ENCODE peak calls at places on chromosomes 6 and 20, in nine cellular contexts. U is IMR-90, X is adrenal gland, E is MCF 10A, V is GM20000, O is foreskin fibroblast, Y is fibroblast of pulmonary artery, S is kidney, J is heart right ventricle. D is an unnamed sample.

GRCh38 chr20:46212252-46212651 is 94.1 kb downstream of the CD40 start:
- DNase-seq in U (no peak), O (no peak), S (no peak), V (no peak), J (no peak), X (no peak), E (no peak), Y (no peak), D (no peak)

GRCh38 chr6:105794263-105794662 is 291.9 kb upstream of the PRDM1 start:
- DNase-seq in Y (no peak), U (no peak), J (peak; percentile 15), V (no peak), O (peak; percentile 30), S (peak; percentile 75), X (peak; percentile 54), E (peak; percentile 50), D (no peak)

GRCh38 chr6:7765575-7766325 is 39.9 kb downstream of the BMP6 start:
- DNase-seq in V (no peak), E (no peak), O (peak; percentile 54), Y (no peak), J (no peak), U (peak; percentile 41), X (no peak), S (no peak), D (no peak)

GRCh38 chr6:29926081-29926794 is 16.1 kb upstream of the HLA-A start:
- DNase-seq in O (peak; percentile 21), V (no peak), X (no peak), J (peak; percentile 20), U (peak; percentile 32), E (no peak), S (no peak), Y (no peak), D (no peak)

GRCh38 chr6:101926149-101926925 is 532.8 kb downstream of the GRIK2 start:
- DNase-seq in O (peak; percentile 57), X (no peak), Y (no peak), E (no peak), U (peak; percentile 25), J (no peak), V (no peak), S (no peak), D (no peak)

GRCh38 chr6:144581807-144582537 is 296.8 kb downstream of the UTRN start:
- DNase-seq in V (peak; percentile 6), Y (peak; percentile 50), U (peak; percentile 44), S (no peak), O (peak; percentile 83), X (no peak), J (peak; percentile 8), E (peak; percentile 13), D (no peak)

GRCh38 chr6:44626608-44627007 is 239.1 kb downstream of the CDC5L start:
- DNase-seq in E (no peak), V (no peak), J (no peak), X (no peak), S (no peak), U (no peak), O (no peak), Y (no peak), D (no peak)

GRCh38 chr6:43929511-43929910 is 159.5 kb downstream of the VEGFA start:
- DNase-seq in Y (no peak), E (no peak), U (no peak), S (peak; percentile 48), J (no peak), V (no peak), O (no peak), X (no peak), D (no peak)

GRCh38 chr20:2756056-2756611 is 44.3 kb downstream of the CPXM1 start:
- DNase-seq in E (peak; percentile 47), O (peak; percentile 75), J (no peak), Y (peak; percentile 72), U (peak; percentile 51), X (no peak), V (no peak), S (no peak), D (no peak)

GRCh38 chr20:1651268-1651667 is 6.3 kb downstream of the SIRPG start:
- DNase-seq in S (no peak), Y (no peak), E (no peak), U (no peak), X (no peak), O (no peak), J (no peak), V (no peak), D (no peak)

GRCh38 chr20:62409935-62410741 is 3.1 kb upstream of the CABLES2 start:
- DNase-seq in J (peak; percentile 25), V (peak; percentile 74), X (peak; percentile 87), O (peak; percentile 41), S (peak; percentile 90), E (peak; percentile 36), Y (peak; percentile 23), U (no peak), D (peak; percentile 77)

GRCh38 chr20:41394081-41394480 is 27.5 kb upstream of the EMILIN3 start:
- DNase-seq in E (no peak), J (no peak), V (no peak), U (no peak), S (no peak), X (no peak), Y (no peak), O (no peak), D (no peak)

GRCh38 chr20:41510847-41511453 is 107.2 kb downstream of the CHD6 start:
- DNase-seq in O (no peak), Y (no peak), J (no peak), U (no peak), V (no peak), E (no peak), S (no peak), X (no peak), D (no peak)

GRCh38 chr6:33160728-33161323 is 31.4 kb downstream of the COL11A2 start:
- DNase-seq in V (no peak), J (no peak), X (peak; percentile 20), U (peak; percentile 84), Y (peak; percentile 57), S (no peak), E (peak; percentile 75), O (peak; percentile 89), D (no peak)

GRCh38 chr6:24740861-24741260 is 21.9 kb upstream of the C6orf62 start:
- DNase-seq in J (no peak), V (no peak), E (no peak), Y (no peak), S (no peak), X (no peak), U (peak; percentile 37), O (peak; percentile 52), D (no peak)

GRCh38 chr6:22091424-22091948 is 205.3 kb downstream of the PRL start:
- DNase-seq in S (no peak), X (no peak), O (no peak), Y (no peak), J (no peak), U (no peak), V (no peak), E (no peak), D (no peak)

GRCh38 chr6:67886036-67886707 is 748.9 kb upstream of the ADGRB3 start:
- DNase-seq in J (no peak), U (no peak), X (no peak), O (no peak), V (no peak), E (no peak), Y (no peak), S (no peak), D (no peak)

DNA sequence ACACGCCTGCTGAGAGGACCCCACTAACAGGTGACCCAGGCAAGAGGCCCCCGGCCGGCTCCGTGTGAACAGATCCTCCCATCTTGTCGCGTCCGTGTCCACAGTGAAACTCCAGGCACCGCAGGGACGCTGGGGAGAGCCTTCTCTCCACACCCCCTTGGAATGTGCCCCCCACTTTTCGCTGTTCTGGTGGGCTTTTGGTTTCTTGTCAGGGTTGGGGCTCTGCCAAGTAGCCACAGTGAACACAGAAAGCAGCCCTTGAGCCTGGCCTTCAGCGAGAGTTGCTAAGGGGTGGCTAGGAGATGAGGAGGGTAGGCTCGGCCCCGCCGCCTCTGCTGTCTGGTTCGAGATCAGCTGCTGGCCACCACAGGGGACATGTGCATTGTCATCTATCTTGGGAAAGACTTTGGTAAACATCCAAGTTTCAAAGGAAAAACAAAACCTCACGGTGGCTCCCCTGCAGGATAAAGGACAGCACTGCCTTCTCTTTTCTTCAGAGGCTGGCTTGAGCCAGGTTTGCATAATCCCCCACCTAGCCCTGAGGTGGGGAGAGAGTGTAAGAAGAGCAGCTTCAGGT is 22.7 kb downstream of the SYNDIG1 start:
- DNase-seq in O (no peak), U (no peak), V (no peak), E (no peak), J (no peak), Y (no peak), X (no peak), S (no peak), D (no peak)
- TF ChIP-seq CTCF in O (no peak), U (no peak), V (no peak), E (no peak), J (no peak), Y (no peak), X (no peak), S (no peak), D (no peak)

DNA sequence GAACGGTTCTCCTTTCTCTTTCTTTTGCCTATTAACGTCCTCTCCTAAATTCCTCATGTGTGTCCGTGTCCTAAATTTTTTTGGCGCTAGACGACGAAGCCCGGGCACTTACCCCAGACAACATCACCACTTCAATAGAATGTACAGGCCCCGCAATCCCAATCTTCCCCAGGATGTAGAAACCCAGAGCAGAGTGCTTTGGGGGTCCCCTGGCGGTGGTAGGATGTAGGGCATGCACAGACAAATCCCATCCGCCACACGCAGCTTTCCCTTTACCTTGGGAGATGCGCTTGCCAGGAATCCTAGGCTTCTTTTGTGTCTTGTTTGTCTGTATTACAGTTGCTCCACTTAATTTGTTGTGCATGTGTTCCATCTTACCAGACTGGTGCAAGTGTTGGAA is 417.3 kb upstream of the ARID1B start:
- DNase-seq in Y (no peak), S (no peak), V (no peak), U (no peak), O (no peak), J (no peak), E (no peak), X (no peak), D (no peak)
- TF ChIP-seq CTCF in Y (no peak), S (no peak), V (no peak), U (no peak), O (no peak), J (no peak), E (peak; percentile 26), X (no peak), D (no peak)

GRCh38 chr20:32470025-32470861 is 112.1 kb downstream of the ASXL1 start:
- DNase-seq in U (peak; percentile 70), V (peak; percentile 71), O (peak; percentile 67), S (peak; percentile 88), J (peak; percentile 84), X (peak; percentile 73), Y (peak; percentile 87), E (peak; percentile 31), D (no peak)
- TF ChIP-seq CTCF in U (peak; percentile 36), V (peak; percentile 1), O (peak; percentile 40), S (no peak), J (peak; percentile 58), X (peak; percentile 59), Y (peak; percentile 50), E (peak; percentile 20), D (peak; percentile 22)

GRCh38 chr6:1848752-1849151 is 239.0 kb downstream of the FOXC1 start:
- DNase-seq in Y (no peak), O (no peak), E (no peak), U (no peak), S (no peak), V (no peak), X (no peak), J (no peak), D (no peak)
- TF ChIP-seq CTCF in Y (no peak), O (no peak), E (no peak), U (no peak), S (no peak), V (no peak), X (no peak), J (no peak), D (no peak)

GRCh38 chr6:111588366-111588765 is 17.3 kb downstream of the TRAF3IP2 start:
- DNase-seq in Y (no peak), V (no peak), S (no peak), X (no peak), U (no peak), O (no peak), E (no peak), J (no peak), D (no peak)
- TF ChIP-seq CTCF in Y (no peak), V (no peak), S (no peak), X (no peak), U (no peak), O (no peak), E (no peak), J (no peak), D (no peak)

D was measured in D721Med.